ENCODE peak calls at places on chromosomes 16 and 17, in four cellular contexts. N, U, P and T are unnamed samples.

GRCh38 chr17:80822700-80823410 is 168.8 kb upstream of the CHMP6 start:
- DNase-seq in P (peak; percentile 35), U (no peak), N (no peak), T (no peak)

GRCh38 chr16:54447606-54448440 is 161.2 kb upstream of the IRX3 start:
- DNase-seq in U (no peak), N (peak; percentile 49), P (no peak), T (no peak)

GRCh38 chr16:47887496-47887895 is 268.3 kb downstream of the ABCC12 start:
- DNase-seq in N (peak; percentile 27), U (no peak), P (no peak), T (no peak)

GRCh38 chr17:30309591-30309990 is 17.8 kb upstream of the BLMH start:
- DNase-seq in N (no peak), U (no peak), P (no peak), T (no peak)

GRCh38 chr17:19410875-19411291 is at the start of gene RNF112:
- DNase-seq in N (no peak), P (no peak), U (no peak), T (no peak)

GRCh38 chr17:34235389-34236028 is 19.6 kb upstream of the CCL2 start:
- DNase-seq in N (no peak), P (no peak), U (no peak), T (no peak)

GRCh38 chr17:68320943-68321557 is 29.8 kb downstream of the ARSG start:
- DNase-seq in N (no peak), P (no peak), U (no peak), T (no peak)

GRCh38 chr17:5921919-5922318 is 148.3 kb upstream of the WSCD1 start:
- DNase-seq in P (no peak), U (no peak), N (peak; percentile 25), T (no peak)

GRCh38 chr16:66028505-66029216 is 337.8 kb upstream of the CDH5 start:
- DNase-seq in N (no peak), U (no peak), P (no peak), T (no peak)

GRCh38 chr16:62068747-62069146 is 32.5 kb upstream of the CDH8 start:
- DNase-seq in P (no peak), N (peak; percentile 24), U (peak; percentile 9), T (no peak)

GRCh38 chr17:81322271-81323082 is 27.4 kb upstream of the SLC38A10 start:
- DNase-seq in N (peak; percentile 72), P (no peak), U (peak; percentile 54), T (no peak)

GRCh38 chr16:895371-895770 is 75.4 kb downstream of the LMF1 start:
- DNase-seq in U (no peak), N (no peak), P (no peak), T (no peak)

GRCh38 chr17:58671969-58672368 is 19.9 kb downstream of the TEX14 start:
- DNase-seq in P (no peak), N (no peak), U (no peak), T (no peak)

GRCh38 chr17:78748730-78749317 is 33.2 kb downstream of the CYTH1 start:
- DNase-seq in P (no peak), U (peak; percentile 88), N (no peak), T (no peak)

GRCh38 chr17:5583426-5584382 is 605 bp downstream of the NLRP1 start:
- DNase-seq in U (no peak), N (no peak), P (no peak), T (no peak)

GRCh38 chr17:17139972-17140589 is 66.1 kb downstream of the PLD6 start:
- DNase-seq in N (no peak), U (no peak), P (no peak), T (no peak)

GRCh38 chr17:65154770-65155589 is 17.8 kb downstream of the RGS9 start:
- DNase-seq in P (no peak), U (peak; percentile 67), N (peak; percentile 38), T (no peak)

GRCh38 chr17:58534901-58535421 is 20.5 kb upstream of the MTMR4 start:
- DNase-seq in P (no peak), N (peak; percentile 59), U (no peak), T (no peak)

GRCh38 chr17:54270499-54270898 is 447.8 kb downstream of the KIF2B start:
- DNase-seq in P (no peak), U (no peak), N (no peak), T (no peak)

GRCh38 chr17:68801564-68801963 is 153.6 kb downstream of the ABCA8 start:
- DNase-seq in P (no peak), N (no peak), U (no peak), T (no peak)

GRCh38 chr17:40109471-40109824 is 9.1 kb upstream of the NR1D1 start:
- DNase-seq in P (no peak), N (no peak), U (no peak), T (no peak)

GRCh38 chr16:57810197-57811024 is 8.1 kb upstream of the KIFC3 start:
- DNase-seq in U (peak; percentile 90), N (peak; percentile 98), P (peak; percentile 67), T (no peak)

GRCh38 chr17:63626551-63627228 is 4.5 kb downstream of the MAP3K3 start:
- DNase-seq in N (no peak), P (no peak), U (no peak), T (no peak)

GRCh38 chr17:208429-208828 is 27.0 kb upstream of the DOC2B start:
- DNase-seq in P (no peak), N (no peak), U (no peak), T (no peak)

DNA sequence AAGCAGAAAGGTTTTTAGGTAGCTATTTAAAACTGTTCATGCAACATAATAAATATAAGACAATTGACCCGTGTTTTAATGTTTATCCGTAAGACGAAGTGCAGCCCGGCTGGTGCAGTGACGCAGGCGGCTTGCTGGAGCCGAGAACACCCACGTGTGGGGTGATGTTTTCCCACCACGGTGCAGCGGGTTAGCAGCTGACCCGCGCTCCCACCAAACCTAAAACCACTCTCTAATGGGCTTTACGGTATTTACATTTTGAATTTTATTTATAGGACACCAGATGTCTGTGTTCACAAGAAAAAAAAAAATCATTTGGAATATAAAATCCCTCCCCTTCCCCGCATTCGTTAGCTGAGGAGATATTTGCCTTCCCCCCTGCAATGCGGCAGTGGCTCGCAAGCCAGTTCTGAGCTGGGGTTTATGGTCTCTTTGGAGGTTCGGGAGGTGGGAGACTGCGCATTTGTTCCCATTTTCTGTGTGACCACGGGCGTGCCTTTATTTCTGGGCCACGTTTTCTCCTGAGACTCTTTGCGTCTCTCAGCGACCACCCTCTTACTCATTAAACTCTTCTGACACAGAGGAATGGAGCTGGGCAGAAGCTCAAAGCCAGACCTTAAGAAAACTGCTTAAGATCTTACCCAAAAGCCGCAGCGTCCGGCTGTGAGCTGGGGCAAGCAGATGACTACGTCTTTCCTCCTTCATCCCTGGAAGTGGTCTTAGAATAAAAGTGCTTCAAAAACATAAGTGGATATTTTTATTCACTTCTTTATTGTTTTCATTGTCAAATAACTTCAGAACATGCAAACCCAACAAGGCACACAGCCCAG is 301.1 kb downstream of the IRF8 start:
- DNase-seq in N (no peak), U (no peak), P (no peak), T (no peak)
- TF ChIP-seq CTCF in N (no peak), U (no peak), P (no peak), T (no peak)

DNA sequence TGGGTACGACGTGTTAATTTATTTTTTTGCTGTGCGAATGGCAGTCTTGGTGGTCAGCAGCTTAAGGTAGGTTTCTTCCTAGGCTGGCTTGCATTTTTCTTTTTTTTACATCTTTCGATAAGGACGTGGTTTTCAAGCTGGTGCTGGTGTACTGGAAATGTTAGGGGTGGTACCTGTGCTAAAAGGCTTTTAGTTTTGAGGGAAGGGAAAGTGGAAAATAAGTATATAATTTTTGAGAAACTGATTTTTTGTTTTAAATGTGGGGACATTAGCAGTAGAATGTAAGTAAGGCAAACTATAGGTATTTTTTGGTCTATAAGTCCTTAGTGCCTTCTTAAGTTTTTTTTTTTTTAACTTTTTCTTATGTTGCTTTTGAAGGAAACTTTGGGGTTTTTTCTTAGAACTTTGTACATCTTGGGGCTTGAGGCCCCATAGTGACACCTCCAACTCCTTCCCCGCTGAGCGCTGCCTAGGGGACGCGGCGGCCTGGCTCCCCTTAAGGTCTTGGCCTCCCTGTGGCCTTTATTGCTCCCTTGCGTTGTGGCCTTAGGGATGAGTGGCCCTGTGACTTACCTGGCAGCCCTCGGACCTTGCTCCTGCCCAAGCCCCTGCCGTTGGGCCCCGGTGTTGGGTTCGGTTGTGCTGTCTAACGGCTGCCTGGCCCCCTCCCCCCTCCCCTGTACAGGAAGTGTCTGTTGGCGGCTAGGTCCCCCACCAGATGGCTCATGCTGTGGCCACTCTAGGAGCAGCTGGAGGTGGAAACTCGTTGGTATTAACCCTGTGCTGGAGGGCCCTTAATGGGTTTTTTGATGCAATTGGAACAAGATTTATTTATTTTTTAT is 88.0 kb upstream of the RPRML start:
- DNase-seq in N (peak; percentile 96), U (peak; percentile 94), P (peak; percentile 74), T (peak; percentile 75)
- TF ChIP-seq CTCF in N (no peak), U (peak; percentile 7), P (no peak), T (peak; percentile 30)

DNA sequence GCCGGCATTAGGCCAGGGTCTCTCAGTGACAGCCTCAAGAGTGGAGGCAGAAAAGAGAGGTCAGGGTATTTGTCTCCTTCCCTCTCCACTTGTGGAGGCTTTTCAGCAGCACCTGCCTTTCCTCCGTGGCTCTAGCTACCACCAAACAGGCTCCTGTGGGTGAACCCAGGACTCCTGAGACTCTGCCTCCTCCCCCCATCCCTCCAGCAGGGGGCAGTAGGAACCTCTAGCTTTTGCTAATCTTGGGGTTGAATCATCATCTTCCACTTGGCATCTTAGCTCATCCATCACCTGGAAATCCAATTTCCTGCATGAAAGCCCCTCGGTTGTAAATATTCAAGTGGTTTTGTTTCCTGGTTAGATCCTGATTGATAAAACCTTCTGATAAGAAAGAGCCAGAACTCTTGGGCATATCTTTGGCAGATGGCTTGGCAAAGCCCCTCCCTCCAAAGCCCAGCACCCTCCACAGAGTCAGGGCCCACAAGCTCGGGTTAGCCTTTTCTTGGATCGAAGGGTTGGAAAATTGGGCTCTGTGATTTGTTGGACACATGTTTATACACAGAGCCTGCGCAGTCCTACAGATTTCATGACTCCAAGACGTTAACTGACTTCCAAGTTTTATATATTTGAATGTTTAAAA is 322.1 kb downstream of the MAP2K4 start:
- DNase-seq in U (peak; percentile 61), N (peak; percentile 65), P (no peak), T (no peak)
- TF ChIP-seq CTCF in U (peak; percentile 72), N (peak; percentile 48), P (no peak), T (peak; percentile 58)

GRCh38 chr17:11935734-11936406 is 61.4 kb downstream of the ZNF18 start:
- DNase-seq in N (peak; percentile 72), U (peak; percentile 53), P (no peak), T (no peak)
- TF ChIP-seq CTCF in N (peak; percentile 94), U (peak; percentile 78), P (no peak), T (peak; percentile 98)

GRCh38 chr17:7414837-7415236 is 5.3 kb upstream of the SPEM1 start:
- DNase-seq in P (no peak), U (no peak), N (no peak), T (no peak)

GRCh38 chr17:7417056-7417655 is 3.0 kb upstream of the SPEM1 start:
- DNase-seq in N (no peak), U (no peak), P (no peak), T (no peak)

GRCh38 chr17:7418472-7419152 is 1.5 kb upstream of the SPEM1 start:
- DNase-seq in U (no peak), N (no peak), P (no peak), T (no peak)

GRCh38 chr17:7415784-7416183 is 4.3 kb upstream of the SPEM1 start:
- DNase-seq in N (no peak), U (no peak), P (no peak), T (no peak)

DNA sequence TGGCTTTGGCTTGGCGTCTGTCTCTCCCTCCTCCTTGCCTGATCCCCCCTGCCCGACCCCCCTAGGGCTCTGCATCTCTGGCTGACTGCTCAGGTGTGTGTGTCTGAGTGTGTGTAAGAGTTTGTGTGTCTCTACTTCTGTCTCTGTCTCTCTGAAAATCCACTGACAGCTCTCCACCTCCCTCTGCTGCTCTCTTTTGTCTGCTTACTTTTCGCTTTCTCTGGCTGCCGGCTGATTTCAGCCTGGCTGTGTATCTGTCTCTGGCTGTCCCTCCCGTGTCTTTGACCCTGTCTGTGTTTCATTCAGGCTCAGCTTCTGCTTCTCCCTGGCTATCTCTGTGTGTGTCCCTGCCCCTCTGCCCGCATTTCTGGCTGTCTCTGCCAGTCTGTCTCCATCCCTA is 3.8 kb upstream of the SPEM1 start:
- DNase-seq in N (no peak), P (no peak), U (no peak), T (no peak)
- TF ChIP-seq CTCF in N (no peak), P (no peak), U (no peak), T (no peak)